ENCODE peak calls at places on chromosomes 6 and 20, in four cellular contexts. F is stimulated activated naive CD4-positive, alpha-beta T cell; A is A549; L is activated gamma-delta T cell treated with Interleukin-2 at 50 U/mL for 16 hours. Z is an unnamed sample.

GRCh38 chr20:33359399-33360261 is 41.7 kb downstream of the CDK5RAP1 start:
- DNase-seq in F (no peak), A (no peak), L (no peak), Z (no peak)

GRCh38 chr20:20079102-20079784 is 26.9 kb downstream of the CFAP61 start:
- DNase-seq in F (no peak), A (no peak), L (no peak), Z (no peak)

GRCh38 chr6:16653226-16653625 is 108.0 kb downstream of the ATXN1 start:
- DNase-seq in F (no peak), A (no peak), L (no peak), Z (no peak)

GRCh38 chr6:141133346-141133745 is 999.4 kb upstream of the GJE1 start:
- DNase-seq in F (no peak), A (no peak), L (no peak), Z (no peak)

GRCh38 chr6:141475269-141475668 is 657.5 kb upstream of the GJE1 start:
- DNase-seq in F (no peak), A (no peak), L (no peak), Z (no peak)

GRCh38 chr6:9121551-9121950 is 686.2 kb upstream of the SLC35B3 start:
- DNase-seq in F (no peak), A (no peak), L (no peak), Z (no peak)

GRCh38 chr6:168988801-168989200 is 264.8 kb downstream of the THBS2 start:
- DNase-seq in F (no peak), A (no peak), L (no peak), Z (no peak)

GRCh38 chr6:32082951-32083350 is 26.2 kb downstream of the TNXB start:
- DNase-seq in F (no peak), A (no peak), L (no peak), Z (no peak)

GRCh38 chr20:64107736-64108457 is 532 bp upstream of the NPBWR2 start:
- DNase-seq in F (no peak), A (no peak), L (peak), Z (no peak)

GRCh38 chr6:135235716-135236115 is 54.6 kb downstream of the MYB start:
- DNase-seq in F (no peak), A (no peak), L (no peak), Z (no peak)

GRCh38 chr6:15264902-15265761 is 19.3 kb downstream of the JARID2 start:
- DNase-seq in F (no peak), A (no peak), L (no peak), Z (no peak)

GRCh38 chr6:150312844-150313584 is 55.8 kb upstream of the IYD start:
- DNase-seq in F (no peak), A (no peak), L (no peak), Z (no peak)

GRCh38 chr20:51424270-51425041 is 118.1 kb downstream of the NFATC2 start:
- DNase-seq in F (no peak), A (no peak), L (no peak), Z (no peak)

GRCh38 chr6:70180904-70181599 is 121.8 kb downstream of the COL9A1 start:
- DNase-seq in F (no peak), A (no peak), L (no peak), Z (no peak)

GRCh38 chr20:8421981-8422380 is 289.9 kb downstream of the PLCB1 start:
- DNase-seq in F (no peak), A (no peak), L (no peak), Z (no peak)

GRCh38 chr20:32203556-32204484 is 3.7 kb downstream of the PLAGL2 start:
- DNase-seq in F (no peak), A (no peak), L (no peak), Z (no peak)

GRCh38 chr6:153044295-153044694 is 41.8 kb upstream of the MTRF1L start:
- DNase-seq in F (no peak), A (no peak), L (no peak), Z (no peak)

GRCh38 chr20:63624486-63624885 is 2.4 kb downstream of the GMEB2 start:
- DNase-seq in F (no peak), A (no peak), L (no peak), Z (no peak)

GRCh38 chr6:158847012-158847529 is 27.9 kb upstream of the EZR start:
- DNase-seq in F (no peak), A (no peak), L (no peak), Z (no peak)

GRCh38 chr6:33761922-33762629 is 15.4 kb upstream of the IP6K3 start:
- DNase-seq in F (no peak), A (peak), L (peak), Z (peak)

GRCh38 chr6:145206247-145206907 is 528.9 kb downstream of the EPM2A start:
- DNase-seq in F (no peak), A (no peak), L (no peak), Z (no peak)

GRCh38 chr6:473759-474453 is 82.4 kb downstream of the IRF4 start:
- DNase-seq in F (no peak), A (no peak), L (no peak), Z (no peak)

GRCh38 chr20:51695574-51696303 is 72.5 kb downstream of the ATP9A start:
- DNase-seq in F (no peak), A (peak), L (no peak), Z (no peak)

GRCh38 chr6:138509371-138509770 is 10.1 kb upstream of the NHSL1 start:
- DNase-seq in F (peak), A (peak), L (peak), Z (peak)

GRCh38 chr6:110221738-110222137 is 41.5 kb downstream of the CDC40 start:
- DNase-seq in F (no peak), A (no peak), L (no peak), Z (no peak)

GRCh38 chr6:75824160-75824559 is 75.1 kb downstream of the MYO6 start:
- DNase-seq in F (no peak), A (no peak), L (no peak), Z (no peak)

GRCh38 chr6:143544019-143544681 is 32.6 kb upstream of the FUCA2 start:
- DNase-seq in F (no peak), A (no peak), L (no peak), Z (no peak)

Z was measured in T-cell.